ENCODE peak calls at places on chromosomes 3 and 15, in nine cellular contexts. One of them, this sample, is unnamed.

GRCh38 chr15:73051811-73052678 is at the start of gene NEO1:
- DNase-seq in adrenal gland: peak
- DNase-seq in astrocyte of the spinal cord: peak
- DNase-seq in fibroblast of villous mesenchyme: peak
- DNase-seq in HL-60: peak
- DNase-seq in coronary artery: peak
- DNase-seq in body of pancreas: peak
- DNase-seq in fibroblast of the aortic adventitia: peak
- DNase-seq in GM23338: peak
- DNase-seq in this sample: peak

GRCh38 chr15:32705450-32705849 is 12.4 kb upstream of the GREM1 start:
- DNase-seq in adrenal gland: no peak
- DNase-seq in astrocyte of the spinal cord: no peak
- DNase-seq in fibroblast of villous mesenchyme: no peak
- DNase-seq in HL-60: no peak
- DNase-seq in coronary artery: no peak
- DNase-seq in body of pancreas: no peak
- DNase-seq in fibroblast of the aortic adventitia: no peak
- DNase-seq in GM23338: no peak
- DNase-seq in this sample: no peak

GRCh38 chr3:30626443-30627181 is 20.2 kb downstream of the TGFBR2 start:
- DNase-seq in adrenal gland: no peak
- DNase-seq in astrocyte of the spinal cord: peak
- DNase-seq in fibroblast of villous mesenchyme: peak
- DNase-seq in HL-60: no peak
- DNase-seq in coronary artery: no peak
- DNase-seq in body of pancreas: no peak
- DNase-seq in fibroblast of the aortic adventitia: peak
- DNase-seq in GM23338: no peak
- DNase-seq in this sample: no peak

GRCh38 chr3:177620073-177620472 is 422.8 kb upstream of the TBL1XR1 start:
- DNase-seq in adrenal gland: no peak
- DNase-seq in astrocyte of the spinal cord: no peak
- DNase-seq in fibroblast of villous mesenchyme: no peak
- DNase-seq in HL-60: no peak
- DNase-seq in coronary artery: no peak
- DNase-seq in body of pancreas: no peak
- DNase-seq in fibroblast of the aortic adventitia: no peak
- DNase-seq in GM23338: no peak
- DNase-seq in this sample: no peak

GRCh38 chr3:118102737-118103136 is 931.9 kb downstream of the IGSF11 start:
- DNase-seq in adrenal gland: no peak
- DNase-seq in astrocyte of the spinal cord: no peak
- DNase-seq in fibroblast of villous mesenchyme: no peak
- DNase-seq in HL-60: no peak
- DNase-seq in coronary artery: no peak
- DNase-seq in body of pancreas: no peak
- DNase-seq in fibroblast of the aortic adventitia: no peak
- DNase-seq in GM23338: no peak
- DNase-seq in this sample: no peak

GRCh38 chr3:45145681-45146614 is at the start of gene CDCP1:
- DNase-seq in adrenal gland: no peak
- DNase-seq in astrocyte of the spinal cord: no peak
- DNase-seq in fibroblast of villous mesenchyme: peak
- DNase-seq in HL-60: no peak
- DNase-seq in coronary artery: no peak
- DNase-seq in body of pancreas: peak
- DNase-seq in fibroblast of the aortic adventitia: peak
- DNase-seq in GM23338: peak
- DNase-seq in this sample: no peak

GRCh38 chr3:179410317-179410716 is 41.0 kb downstream of the GNB4 start:
- DNase-seq in adrenal gland: no peak
- DNase-seq in astrocyte of the spinal cord: peak
- DNase-seq in fibroblast of villous mesenchyme: no peak
- DNase-seq in HL-60: no peak
- DNase-seq in coronary artery: no peak
- DNase-seq in body of pancreas: no peak
- DNase-seq in fibroblast of the aortic adventitia: no peak
- DNase-seq in GM23338: peak
- DNase-seq in this sample: no peak

GRCh38 chr3:129596194-129597086 is 10.0 kb downstream of the PLXND1 start:
- DNase-seq in adrenal gland: peak
- DNase-seq in astrocyte of the spinal cord: peak
- DNase-seq in fibroblast of villous mesenchyme: peak
- DNase-seq in HL-60: peak
- DNase-seq in coronary artery: peak
- DNase-seq in body of pancreas: peak
- DNase-seq in fibroblast of the aortic adventitia: peak
- DNase-seq in GM23338: peak
- DNase-seq in this sample: no peak

GRCh38 chr3:104909721-104910120 is 457.0 kb upstream of the ALCAM start:
- DNase-seq in adrenal gland: no peak
- DNase-seq in astrocyte of the spinal cord: peak
- DNase-seq in fibroblast of villous mesenchyme: no peak
- DNase-seq in HL-60: no peak
- DNase-seq in coronary artery: no peak
- DNase-seq in body of pancreas: no peak
- DNase-seq in fibroblast of the aortic adventitia: no peak
- DNase-seq in GM23338: no peak
- DNase-seq in this sample: no peak

GRCh38 chr15:75620776-75621536 is 4.6 kb downstream of the SNUPN start:
- DNase-seq in adrenal gland: peak
- DNase-seq in astrocyte of the spinal cord: peak
- DNase-seq in fibroblast of villous mesenchyme: peak
- DNase-seq in HL-60: peak
- DNase-seq in coronary artery: peak
- DNase-seq in body of pancreas: peak
- DNase-seq in fibroblast of the aortic adventitia: peak
- DNase-seq in GM23338: no peak
- DNase-seq in this sample: no peak

GRCh38 chr15:85318732-85319076 is 61.7 kb upstream of the AKAP13 start:
- DNase-seq in adrenal gland: no peak
- DNase-seq in astrocyte of the spinal cord: no peak
- DNase-seq in fibroblast of villous mesenchyme: no peak
- DNase-seq in HL-60: no peak
- DNase-seq in coronary artery: no peak
- DNase-seq in body of pancreas: no peak
- DNase-seq in fibroblast of the aortic adventitia: no peak
- DNase-seq in GM23338: no peak
- DNase-seq in this sample: no peak

GRCh38 chr3:189745622-189746021 is 114.4 kb downstream of the TP63 start:
- DNase-seq in adrenal gland: no peak
- DNase-seq in astrocyte of the spinal cord: no peak
- DNase-seq in fibroblast of villous mesenchyme: no peak
- DNase-seq in HL-60: no peak
- DNase-seq in coronary artery: no peak
- DNase-seq in body of pancreas: no peak
- DNase-seq in fibroblast of the aortic adventitia: no peak
- DNase-seq in GM23338: no peak
- DNase-seq in this sample: no peak

GRCh38 chr3:44903751-44904150 is 29.3 kb downstream of the TGM4 start:
- DNase-seq in adrenal gland: no peak
- DNase-seq in astrocyte of the spinal cord: no peak
- DNase-seq in fibroblast of villous mesenchyme: no peak
- DNase-seq in HL-60: no peak
- DNase-seq in coronary artery: no peak
- DNase-seq in body of pancreas: no peak
- DNase-seq in fibroblast of the aortic adventitia: no peak
- DNase-seq in GM23338: no peak
- DNase-seq in this sample: no peak

GRCh38 chr3:54122046-54122801 is at the start of gene CACNA2D3:
- DNase-seq in adrenal gland: no peak
- DNase-seq in astrocyte of the spinal cord: no peak
- DNase-seq in fibroblast of villous mesenchyme: peak
- DNase-seq in HL-60: no peak
- DNase-seq in coronary artery: no peak
- DNase-seq in body of pancreas: peak
- DNase-seq in fibroblast of the aortic adventitia: no peak
- DNase-seq in GM23338: peak
- DNase-seq in this sample: no peak

GRCh38 chr3:3341496-3341895 is 162.0 kb upstream of the CRBN start:
- DNase-seq in adrenal gland: no peak
- DNase-seq in astrocyte of the spinal cord: no peak
- DNase-seq in fibroblast of villous mesenchyme: no peak
- DNase-seq in HL-60: no peak
- DNase-seq in coronary artery: no peak
- DNase-seq in body of pancreas: no peak
- DNase-seq in fibroblast of the aortic adventitia: no peak
- DNase-seq in GM23338: no peak
- DNase-seq in this sample: no peak
- TF ChIP-seq CTCF in adrenal gland: no peak
- TF ChIP-seq CTCF in astrocyte of the spinal cord: no peak
- TF ChIP-seq CTCF in fibroblast of villous mesenchyme: no peak
- TF ChIP-seq CTCF in HL-60: no peak
- TF ChIP-seq CTCF in coronary artery: no peak
- TF ChIP-seq CTCF in body of pancreas: no peak
- TF ChIP-seq CTCF in fibroblast of the aortic adventitia: no peak
- TF ChIP-seq CTCF in GM23338: no peak
- TF ChIP-seq CTCF in this sample: no peak

DNA sequence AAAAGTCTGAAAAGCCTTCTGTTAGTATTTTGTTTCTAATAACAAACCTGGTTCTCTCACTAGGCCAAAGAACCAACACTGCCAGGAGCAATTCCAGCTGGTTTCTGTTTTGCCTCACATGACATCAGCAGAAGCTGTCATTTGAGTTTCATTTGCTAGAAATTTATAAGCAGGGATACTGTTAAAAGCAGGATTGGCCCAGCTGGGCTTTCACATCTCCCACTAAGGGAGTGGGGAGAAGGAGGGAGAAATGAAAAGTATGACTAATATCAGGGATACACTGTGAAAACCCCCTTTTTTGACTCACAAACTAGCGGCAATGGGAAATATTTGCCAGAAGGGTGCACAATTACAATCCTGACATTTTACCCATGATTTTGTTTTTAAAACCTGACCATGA is 5.3 kb downstream of the CCDC80 start:
- DNase-seq in adrenal gland: peak
- DNase-seq in astrocyte of the spinal cord: peak
- DNase-seq in fibroblast of villous mesenchyme: peak
- DNase-seq in HL-60: no peak
- DNase-seq in coronary artery: no peak
- DNase-seq in body of pancreas: no peak
- DNase-seq in fibroblast of the aortic adventitia: peak
- DNase-seq in GM23338: no peak
- DNase-seq in this sample: no peak
- TF ChIP-seq CTCF in adrenal gland: no peak
- TF ChIP-seq CTCF in astrocyte of the spinal cord: no peak
- TF ChIP-seq CTCF in fibroblast of villous mesenchyme: no peak
- TF ChIP-seq CTCF in HL-60: no peak
- TF ChIP-seq CTCF in coronary artery: no peak
- TF ChIP-seq CTCF in body of pancreas: no peak
- TF ChIP-seq CTCF in fibroblast of the aortic adventitia: peak
- TF ChIP-seq CTCF in GM23338: no peak
- TF ChIP-seq CTCF in this sample: no peak

GRCh38 chr3:15796771-15797599 is 794 bp downstream of the ANKRD28 start:
- DNase-seq in adrenal gland: peak
- DNase-seq in astrocyte of the spinal cord: peak
- DNase-seq in fibroblast of villous mesenchyme: peak
- DNase-seq in HL-60: no peak
- DNase-seq in coronary artery: no peak
- DNase-seq in body of pancreas: no peak
- DNase-seq in fibroblast of the aortic adventitia: peak
- DNase-seq in GM23338: peak
- DNase-seq in this sample: no peak

GRCh38 chr3:15798533-15799245 is 910 bp upstream of the ANKRD28 start:
- DNase-seq in adrenal gland: no peak
- DNase-seq in astrocyte of the spinal cord: no peak
- DNase-seq in fibroblast of villous mesenchyme: no peak
- DNase-seq in HL-60: no peak
- DNase-seq in coronary artery: no peak
- DNase-seq in body of pancreas: no peak
- DNase-seq in fibroblast of the aortic adventitia: no peak
- DNase-seq in GM23338: no peak
- DNase-seq in this sample: no peak

GRCh38 chr3:15795563-15796308 is 2.0 kb downstream of the ANKRD28 start:
- DNase-seq in adrenal gland: no peak
- DNase-seq in astrocyte of the spinal cord: peak
- DNase-seq in fibroblast of villous mesenchyme: peak
- DNase-seq in HL-60: peak
- DNase-seq in coronary artery: no peak
- DNase-seq in body of pancreas: no peak
- DNase-seq in fibroblast of the aortic adventitia: peak
- DNase-seq in GM23338: no peak
- DNase-seq in this sample: no peak

GRCh38 chr3:15796331-15796730 is 1.4 kb downstream of the ANKRD28 start:
- DNase-seq in adrenal gland: no peak
- DNase-seq in astrocyte of the spinal cord: no peak
- DNase-seq in fibroblast of villous mesenchyme: no peak
- DNase-seq in HL-60: no peak
- DNase-seq in coronary artery: no peak
- DNase-seq in body of pancreas: no peak
- DNase-seq in fibroblast of the aortic adventitia: peak
- DNase-seq in GM23338: no peak
- DNase-seq in this sample: no peak

GRCh38 chr3:15797600-15798303 is at the start of gene ANKRD28:
- DNase-seq in adrenal gland: no peak
- DNase-seq in astrocyte of the spinal cord: peak
- DNase-seq in fibroblast of villous mesenchyme: peak
- DNase-seq in HL-60: peak
- DNase-seq in coronary artery: no peak
- DNase-seq in body of pancreas: no peak
- DNase-seq in fibroblast of the aortic adventitia: peak
- DNase-seq in GM23338: peak
- DNase-seq in this sample: no peak
- TF ChIP-seq CTCF in adrenal gland: peak
- TF ChIP-seq CTCF in astrocyte of the spinal cord: no peak
- TF ChIP-seq CTCF in fibroblast of villous mesenchyme: peak
- TF ChIP-seq CTCF in HL-60: no peak
- TF ChIP-seq CTCF in coronary artery: no peak
- TF ChIP-seq CTCF in body of pancreas: peak
- TF ChIP-seq CTCF in fibroblast of the aortic adventitia: peak
- TF ChIP-seq CTCF in GM23338: no peak
- TF ChIP-seq CTCF in this sample: peak

GRCh38 chr3:127426444-127427168 is 138.8 kb upstream of the PRR20G start:
- DNase-seq in adrenal gland: no peak
- DNase-seq in astrocyte of the spinal cord: no peak
- DNase-seq in fibroblast of villous mesenchyme: no peak
- DNase-seq in HL-60: no peak
- DNase-seq in coronary artery: peak
- DNase-seq in body of pancreas: no peak
- DNase-seq in fibroblast of the aortic adventitia: no peak
- DNase-seq in GM23338: no peak
- DNase-seq in this sample: no peak

GRCh38 chr3:127427666-127428065 is 139.8 kb upstream of the PRR20G start:
- DNase-seq in adrenal gland: no peak
- DNase-seq in astrocyte of the spinal cord: no peak
- DNase-seq in fibroblast of villous mesenchyme: no peak
- DNase-seq in HL-60: no peak
- DNase-seq in coronary artery: no peak
- DNase-seq in body of pancreas: no peak
- DNase-seq in fibroblast of the aortic adventitia: no peak
- DNase-seq in GM23338: no peak
- DNase-seq in this sample: no peak

GRCh38 chr3:127427169-127427655 is 139.4 kb upstream of the PRR20G start:
- DNase-seq in adrenal gland: no peak
- DNase-seq in astrocyte of the spinal cord: no peak
- DNase-seq in fibroblast of villous mesenchyme: no peak
- DNase-seq in HL-60: no peak
- DNase-seq in coronary artery: peak
- DNase-seq in body of pancreas: no peak
- DNase-seq in fibroblast of the aortic adventitia: no peak
- DNase-seq in GM23338: no peak
- DNase-seq in this sample: no peak

GRCh38 chr3:127431066-127431465 is 143.2 kb upstream of the PRR20G start:
- DNase-seq in adrenal gland: no peak
- DNase-seq in astrocyte of the spinal cord: no peak
- DNase-seq in fibroblast of villous mesenchyme: no peak
- DNase-seq in HL-60: no peak
- DNase-seq in coronary artery: no peak
- DNase-seq in body of pancreas: no peak
- DNase-seq in fibroblast of the aortic adventitia: no peak
- DNase-seq in GM23338: no peak
- DNase-seq in this sample: no peak

GRCh38 chr3:127428344-127429001 is 140.6 kb upstream of the PRR20G start:
- DNase-seq in adrenal gland: no peak
- DNase-seq in astrocyte of the spinal cord: no peak
- DNase-seq in fibroblast of villous mesenchyme: no peak
- DNase-seq in HL-60: no peak
- DNase-seq in coronary artery: peak
- DNase-seq in body of pancreas: no peak
- DNase-seq in fibroblast of the aortic adventitia: peak
- DNase-seq in GM23338: no peak
- DNase-seq in this sample: no peak
- TF ChIP-seq CTCF in adrenal gland: no peak
- TF ChIP-seq CTCF in astrocyte of the spinal cord: no peak
- TF ChIP-seq CTCF in fibroblast of villous mesenchyme: no peak
- TF ChIP-seq CTCF in HL-60: no peak
- TF ChIP-seq CTCF in coronary artery: no peak
- TF ChIP-seq CTCF in body of pancreas: no peak
- TF ChIP-seq CTCF in fibroblast of the aortic adventitia: no peak
- TF ChIP-seq CTCF in GM23338: peak
- TF ChIP-seq CTCF in this sample: no peak